ENCODE peak calls at places on chromosomes 3 and 15, in four cellular contexts. L is T-helper 2 cell; A is KBM-7; K is activated T-cell treated with anti-CD3 and anti-CD28 coated beads, Interleukin-2, amount 50 U/mL, for 1 hour. W is an unnamed sample.

GRCh38 chr3:120683213-120683612 is 1.2 kb upstream of the HGD start:
- DNase-seq in L (no peak), K (no peak), A (peak), W (no peak)

GRCh38 chr3:40593351-40593750 is 68.6 kb downstream of the ZNF621 start:
- DNase-seq in K (no peak), A (no peak), L (no peak), W (no peak)

GRCh38 chr3:42852443-42852842 is 23.2 kb downstream of the CYP8B1 start:
- DNase-seq in L (no peak), K (no peak), A (no peak), W (no peak)

GRCh38 chr3:50155891-50156290 is 767 bp downstream of the SEMA3F start:
- DNase-seq in A (no peak), K (no peak), L (no peak), W (no peak)

GRCh38 chr3:45462522-45463262 is 74.3 kb downstream of the LARS2 start:
- DNase-seq in K (no peak), L (no peak), A (peak), W (peak)

GRCh38 chr15:68885070-68885469 is 45.3 kb upstream of the SPESP1 start:
- DNase-seq in K (no peak), A (no peak), L (no peak), W (no peak)

GRCh38 chr3:110995461-110996226 is 76.0 kb upstream of the NECTIN3 start:
- DNase-seq in L (no peak), K (no peak), A (no peak), W (no peak)

GRCh38 chr3:151171145-151171544 is 31.9 kb downstream of the GPR171 start:
- DNase-seq in A (peak), K (peak), L (peak), W (peak)

GRCh38 chr3:39170461-39170860 is 17.1 kb upstream of the CSRNP1 start:
- DNase-seq in A (no peak), K (no peak), L (no peak), W (no peak)

GRCh38 chr3:193593666-193594025 is 638 bp downstream of the OPA1 start:
- DNase-seq in K (peak), A (no peak), L (peak), W (peak)

GRCh38 chr3:81839504-81840094 is 78.2 kb upstream of the GBE1 start:
- DNase-seq in L (no peak), A (no peak), K (no peak), W (no peak)